ENCODE peak calls at places on chromosomes 5 and 9, in five cellular contexts. U is activated T-cell treated with anti-CD3 and anti-CD28 coated beads for 1 hour, O is nucleus accumbens, H is HEK293T, L is cardiac septum. E is an unnamed sample.

GRCh38 chr9:101449071-101449721 is 13.6 kb upstream of the ALDOB start:
- DNase-seq in U (peak), O (peak), H (peak), L (peak), E (peak)

GRCh38 chr9:86925686-86926085 is 21.6 kb downstream of the GAS1 start:
- DNase-seq in O (no peak), U (no peak), L (no peak), H (no peak), E (no peak)

GRCh38 chr5:147504001-147504400 is 5.9 kb downstream of the DPYSL3 start:
- DNase-seq in H (no peak), U (no peak), L (no peak), O (no peak), E (no peak)

GRCh38 chr9:127092041-127092608 is 30.3 kb downstream of the ANGPTL2 start:
- DNase-seq in O (no peak), L (peak), U (no peak), H (no peak), E (no peak)

GRCh38 chr9:113648048-113648447 is 184.5 kb downstream of the RGS3 start:
- DNase-seq in O (no peak), U (no peak), L (no peak), H (no peak), E (no peak)

GRCh38 chr9:134313470-134313869 is 12.8 kb upstream of the RXRA start:
- DNase-seq in L (no peak), O (no peak), U (no peak), H (no peak), E (no peak)

GRCh38 chr9:79682076-79682736 is 110.4 kb downstream of the TLE4 start:
- DNase-seq in H (no peak), O (no peak), L (no peak), U (no peak), E (peak)

GRCh38 chr5:173726848-173727557 is 110.6 kb upstream of the BOD1 start:
- DNase-seq in L (no peak), U (no peak), O (no peak), H (no peak), E (no peak)

GRCh38 chr9:21656776-21657637 is 145.4 kb upstream of the MTAP start:
- DNase-seq in H (no peak), U (no peak), O (no peak), L (no peak), E (no peak)

GRCh38 chr5:153782589-153783238 is 256.0 kb downstream of the FAM114A2 start:
- DNase-seq in O (no peak), U (no peak), H (no peak), L (no peak), E (no peak)

GRCh38 chr5:149002053-149002452 is 60.8 kb downstream of the SH3TC2 start:
- DNase-seq in L (no peak), U (no peak), H (no peak), O (no peak), E (peak)

GRCh38 chr9:123401879-123402513 is 46.0 kb downstream of the CRB2 start:
- DNase-seq in H (peak), L (no peak), O (no peak), U (no peak), E (no peak)

GRCh38 chr5:30436718-30437117 is 756.8 kb upstream of the CDH6 start:
- DNase-seq in U (no peak), O (no peak), H (no peak), L (no peak), E (no peak)

GRCh38 chr5:119347996-119348395 is 7.8 kb upstream of the TNFAIP8 start:
- DNase-seq in U (no peak), O (no peak), H (no peak), L (no peak), E (no peak)

GRCh38 chr5:55450050-55450765 is 84.6 kb downstream of the PLPP1 start:
- DNase-seq in L (no peak), H (no peak), U (no peak), O (no peak), E (no peak)

GRCh38 chr9:136856541-136857141 is 4.5 kb downstream of the MAMDC4 start:
- DNase-seq in H (no peak), O (no peak), U (no peak), L (no peak), E (no peak)